ENCODE peak calls at places on chromosomes 2 and 18, in eight cellular contexts. Y is GM19239; Z is AG04449; D is activated CD8-positive, alpha-beta memory T cell treated with anti-CD3 and anti-CD28 coated beads for 4 hours; S is esophagus squamous epithelium; R is trophoblast cell; G is GDM1; W is stimulated activated CD8-positive, alpha-beta memory T cell treated with anti-CD3 and anti-CD28 coated beads, Interleukin-4, amount 100 ng/mL, for 4 hours. N is an unnamed sample.

GRCh38 chr2:201955702-201956141 is 77.9 kb upstream of the FZD7 start:
- DNase-seq in Y (no peak), Z (no peak), D (no peak), S (no peak), R (no peak), G (no peak), W (no peak), N (no peak)

GRCh38 chr2:231780123-231780908 is 766 bp downstream of the PDE6D start:
- DNase-seq in Y (no peak), Z (no peak), D (no peak), S (no peak), R (peak; percentile 17), G (no peak), W (no peak), N (peak; percentile 24)

GRCh38 chr2:212408524-212408923 is 130.1 kb downstream of the ERBB4 start:
- DNase-seq in Y (no peak), Z (no peak), D (no peak), S (no peak), R (peak; percentile 49), G (no peak), W (no peak), N (no peak)

GRCh38 chr2:19807866-19808265 is 93.9 kb downstream of the TTC32 start:
- DNase-seq in Y (no peak), Z (no peak), D (no peak), S (no peak), R (no peak), G (no peak), W (no peak), N (no peak)

GRCh38 chr18:70195014-70195614 is 10.4 kb downstream of the RTTN start:
- DNase-seq in Y (no peak), Z (no peak), D (no peak), S (no peak), R (no peak), G (no peak), W (no peak), N (no peak)

GRCh38 chr2:165373322-165374025 is 96.0 kb upstream of the CSRNP3 start:
- DNase-seq in Y (no peak), Z (no peak), D (no peak), S (no peak), R (no peak), G (no peak), W (no peak), N (no peak)

GRCh38 chr2:64861338-64862000 is 127.7 kb upstream of the SLC1A4 start:
- DNase-seq in Y (no peak), Z (no peak), D (no peak), S (no peak), R (no peak), G (no peak), W (no peak), N (peak; percentile 67)

GRCh38 chr18:2699001-2699400 is 43.5 kb downstream of the SMCHD1 start:
- DNase-seq in Y (no peak), Z (no peak), D (no peak), S (no peak), R (no peak), G (no peak), W (no peak), N (no peak)

GRCh38 chr2:160220545-160221009 is 20.5 kb upstream of the ITGB6 start:
- DNase-seq in Y (no peak), Z (no peak), D (no peak), S (no peak), R (no peak), G (no peak), W (no peak), N (no peak)

GRCh38 chr2:167823066-167823465 is 424.3 kb downstream of the STK39 start:
- DNase-seq in Y (no peak), Z (no peak), D (no peak), S (no peak), R (no peak), G (no peak), W (no peak), N (no peak)

GRCh38 chr2:26752636-26753035 is 11.4 kb upstream of the SLC35F6 start:
- DNase-seq in Y (no peak), Z (no peak), D (no peak), S (no peak), R (no peak), G (no peak), W (no peak), N (no peak)

GRCh38 chr2:83471708-83472107 is 987.4 kb downstream of the SUCLG1 start:
- DNase-seq in Y (no peak), Z (no peak), D (no peak), S (no peak), R (no peak), G (no peak), W (no peak), N (no peak)

GRCh38 chr2:14632133-14632936 is at the start of gene LRATD1:
- DNase-seq in Y (no peak), Z (no peak), D (no peak), S (peak; percentile 2), R (peak; percentile 90), G (no peak), W (no peak), N (no peak)

GRCh38 chr18:79275992-79276391 is 119.7 kb upstream of the NFATC1 start:
- DNase-seq in Y (no peak), Z (no peak), D (no peak), S (no peak), R (peak; percentile 4), G (peak; percentile 41), W (no peak), N (peak; percentile 45)

GRCh38 chr2:20611077-20611843 is 39.6 kb downstream of the HS1BP3 start:
- DNase-seq in Y (no peak), Z (no peak), D (no peak), S (no peak), R (no peak), G (no peak), W (no peak), N (no peak)

N was measured in GM20000.